ENCODE peak calls at places on chromosomes 13 and 19, in seven cellular contexts. One of them, this sample, is unnamed.

GRCh38 chr13:33931397-33931987 is 113.5 kb downstream of the RFC3 start:
- DNase-seq in psoas muscle: no peak
- DNase-seq in NCI-H2171 treated with DMSO at 0.1 percent for 48 hours: peak
- DNase-seq in head of caudate nucleus: no peak
- DNase-seq in foreskin fibroblast: peak
- DNase-seq in GF-D8: peak
- DNase-seq in stimulated activated CD4-positive, alpha-beta T cell treated with anti-CD3 and anti-CD28 coated beads, Interleukin-1b, Interleukin-23, amount 100 ng/mL, for 4 hours: no peak
- DNase-seq in this sample: no peak

GRCh38 chr19:47444388-47444821 is 25.1 kb upstream of the MEIS3 start:
- DNase-seq in psoas muscle: no peak
- DNase-seq in NCI-H2171 treated with DMSO at 0.1 percent for 48 hours: no peak
- DNase-seq in head of caudate nucleus: no peak
- DNase-seq in foreskin fibroblast: no peak
- DNase-seq in GF-D8: no peak
- DNase-seq in stimulated activated CD4-positive, alpha-beta T cell treated with anti-CD3 and anti-CD28 coated beads, Interleukin-1b, Interleukin-23, amount 100 ng/mL, for 4 hours: no peak
- DNase-seq in this sample: peak

GRCh38 chr13:114102521-114103288 is 29.7 kb downstream of the RASA3 start:
- DNase-seq in psoas muscle: peak
- DNase-seq in NCI-H2171 treated with DMSO at 0.1 percent for 48 hours: no peak
- DNase-seq in head of caudate nucleus: peak
- DNase-seq in foreskin fibroblast: no peak
- DNase-seq in GF-D8: no peak
- DNase-seq in stimulated activated CD4-positive, alpha-beta T cell treated with anti-CD3 and anti-CD28 coated beads, Interleukin-1b, Interleukin-23, amount 100 ng/mL, for 4 hours: no peak
- DNase-seq in this sample: no peak

GRCh38 chr19:57191141-57192063 is at the start of gene ZNF264:
- DNase-seq in psoas muscle: peak
- DNase-seq in NCI-H2171 treated with DMSO at 0.1 percent for 48 hours: peak
- DNase-seq in head of caudate nucleus: peak
- DNase-seq in foreskin fibroblast: peak
- DNase-seq in GF-D8: peak
- DNase-seq in stimulated activated CD4-positive, alpha-beta T cell treated with anti-CD3 and anti-CD28 coated beads, Interleukin-1b, Interleukin-23, amount 100 ng/mL, for 4 hours: peak
- DNase-seq in this sample: peak

GRCh38 chr19:10580979-10581631 is 6.0 kb downstream of the AP1M2 start:
- DNase-seq in psoas muscle: peak
- DNase-seq in NCI-H2171 treated with DMSO at 0.1 percent for 48 hours: peak
- DNase-seq in head of caudate nucleus: peak
- DNase-seq in foreskin fibroblast: peak
- DNase-seq in GF-D8: peak
- DNase-seq in stimulated activated CD4-positive, alpha-beta T cell treated with anti-CD3 and anti-CD28 coated beads, Interleukin-1b, Interleukin-23, amount 100 ng/mL, for 4 hours: peak
- DNase-seq in this sample: peak

GRCh38 chr19:5826531-5827341 is 12.8 kb downstream of the FUT6 start:
- DNase-seq in psoas muscle: no peak
- DNase-seq in NCI-H2171 treated with DMSO at 0.1 percent for 48 hours: peak
- DNase-seq in head of caudate nucleus: peak
- DNase-seq in foreskin fibroblast: peak
- DNase-seq in GF-D8: peak
- DNase-seq in stimulated activated CD4-positive, alpha-beta T cell treated with anti-CD3 and anti-CD28 coated beads, Interleukin-1b, Interleukin-23, amount 100 ng/mL, for 4 hours: no peak
- DNase-seq in this sample: no peak

GRCh38 chr19:11203194-11204075 is 6.1 kb upstream of the KANK2 start:
- DNase-seq in psoas muscle: peak
- DNase-seq in NCI-H2171 treated with DMSO at 0.1 percent for 48 hours: no peak
- DNase-seq in head of caudate nucleus: peak
- DNase-seq in foreskin fibroblast: peak
- DNase-seq in GF-D8: no peak
- DNase-seq in stimulated activated CD4-positive, alpha-beta T cell treated with anti-CD3 and anti-CD28 coated beads, Interleukin-1b, Interleukin-23, amount 100 ng/mL, for 4 hours: peak
- DNase-seq in this sample: no peak

GRCh38 chr19:23222998-23223652 is 27.1 kb downstream of the ZNF724 start:
- DNase-seq in psoas muscle: no peak
- DNase-seq in NCI-H2171 treated with DMSO at 0.1 percent for 48 hours: no peak
- DNase-seq in head of caudate nucleus: no peak
- DNase-seq in foreskin fibroblast: no peak
- DNase-seq in GF-D8: no peak
- DNase-seq in stimulated activated CD4-positive, alpha-beta T cell treated with anti-CD3 and anti-CD28 coated beads, Interleukin-1b, Interleukin-23, amount 100 ng/mL, for 4 hours: no peak
- DNase-seq in this sample: no peak

GRCh38 chr13:108322206-108322824 is 52.8 kb downstream of the TNFSF13B start:
- DNase-seq in psoas muscle: no peak
- DNase-seq in NCI-H2171 treated with DMSO at 0.1 percent for 48 hours: peak
- DNase-seq in head of caudate nucleus: no peak
- DNase-seq in foreskin fibroblast: peak
- DNase-seq in GF-D8: peak
- DNase-seq in stimulated activated CD4-positive, alpha-beta T cell treated with anti-CD3 and anti-CD28 coated beads, Interleukin-1b, Interleukin-23, amount 100 ng/mL, for 4 hours: no peak
- DNase-seq in this sample: no peak

GRCh38 chr13:35994131-35994966 is 136.8 kb downstream of the DCLK1 start:
- DNase-seq in psoas muscle: peak
- DNase-seq in NCI-H2171 treated with DMSO at 0.1 percent for 48 hours: no peak
- DNase-seq in head of caudate nucleus: no peak
- DNase-seq in foreskin fibroblast: peak
- DNase-seq in GF-D8: no peak
- DNase-seq in stimulated activated CD4-positive, alpha-beta T cell treated with anti-CD3 and anti-CD28 coated beads, Interleukin-1b, Interleukin-23, amount 100 ng/mL, for 4 hours: no peak
- DNase-seq in this sample: no peak

GRCh38 chr19:48999481-49000325 is 6.0 kb downstream of the RUVBL2 start:
- DNase-seq in psoas muscle: peak
- DNase-seq in NCI-H2171 treated with DMSO at 0.1 percent for 48 hours: no peak
- DNase-seq in head of caudate nucleus: peak
- DNase-seq in foreskin fibroblast: peak
- DNase-seq in GF-D8: no peak
- DNase-seq in stimulated activated CD4-positive, alpha-beta T cell treated with anti-CD3 and anti-CD28 coated beads, Interleukin-1b, Interleukin-23, amount 100 ng/mL, for 4 hours: peak
- DNase-seq in this sample: peak

GRCh38 chr13:37414667-37415066 is 183.9 kb downstream of the POSTN start:
- DNase-seq in psoas muscle: no peak
- DNase-seq in NCI-H2171 treated with DMSO at 0.1 percent for 48 hours: no peak
- DNase-seq in head of caudate nucleus: no peak
- DNase-seq in foreskin fibroblast: no peak
- DNase-seq in GF-D8: no peak
- DNase-seq in stimulated activated CD4-positive, alpha-beta T cell treated with anti-CD3 and anti-CD28 coated beads, Interleukin-1b, Interleukin-23, amount 100 ng/mL, for 4 hours: no peak
- DNase-seq in this sample: no peak

GRCh38 chr13:20711301-20712044 is 8.0 kb downstream of the IL17D start:
- DNase-seq in psoas muscle: no peak
- DNase-seq in NCI-H2171 treated with DMSO at 0.1 percent for 48 hours: no peak
- DNase-seq in head of caudate nucleus: no peak
- DNase-seq in foreskin fibroblast: no peak
- DNase-seq in GF-D8: no peak
- DNase-seq in stimulated activated CD4-positive, alpha-beta T cell treated with anti-CD3 and anti-CD28 coated beads, Interleukin-1b, Interleukin-23, amount 100 ng/mL, for 4 hours: no peak
- DNase-seq in this sample: no peak

GRCh38 chr19:18733196-18733647 is 49.7 kb downstream of the CRTC1 start:
- DNase-seq in psoas muscle: peak
- DNase-seq in NCI-H2171 treated with DMSO at 0.1 percent for 48 hours: peak
- DNase-seq in head of caudate nucleus: no peak
- DNase-seq in foreskin fibroblast: peak
- DNase-seq in GF-D8: no peak
- DNase-seq in stimulated activated CD4-positive, alpha-beta T cell treated with anti-CD3 and anti-CD28 coated beads, Interleukin-1b, Interleukin-23, amount 100 ng/mL, for 4 hours: no peak
- DNase-seq in this sample: no peak

GRCh38 chr19:56736571-56736970 is 65.0 kb upstream of the ZNF835 start:
- DNase-seq in psoas muscle: no peak
- DNase-seq in NCI-H2171 treated with DMSO at 0.1 percent for 48 hours: no peak
- DNase-seq in head of caudate nucleus: no peak
- DNase-seq in foreskin fibroblast: no peak
- DNase-seq in GF-D8: no peak
- DNase-seq in stimulated activated CD4-positive, alpha-beta T cell treated with anti-CD3 and anti-CD28 coated beads, Interleukin-1b, Interleukin-23, amount 100 ng/mL, for 4 hours: no peak
- DNase-seq in this sample: no peak

GRCh38 chr13:95106562-95106961 is 194.7 kb downstream of the ABCC4 start:
- DNase-seq in psoas muscle: no peak
- DNase-seq in NCI-H2171 treated with DMSO at 0.1 percent for 48 hours: no peak
- DNase-seq in head of caudate nucleus: no peak
- DNase-seq in foreskin fibroblast: no peak
- DNase-seq in GF-D8: no peak
- DNase-seq in stimulated activated CD4-positive, alpha-beta T cell treated with anti-CD3 and anti-CD28 coated beads, Interleukin-1b, Interleukin-23, amount 100 ng/mL, for 4 hours: no peak
- DNase-seq in this sample: no peak

GRCh38 chr19:13260883-13261653 is 110.9 kb downstream of the IER2 start:
- DNase-seq in psoas muscle: no peak
- DNase-seq in NCI-H2171 treated with DMSO at 0.1 percent for 48 hours: no peak
- DNase-seq in head of caudate nucleus: no peak
- DNase-seq in foreskin fibroblast: peak
- DNase-seq in GF-D8: no peak
- DNase-seq in stimulated activated CD4-positive, alpha-beta T cell treated with anti-CD3 and anti-CD28 coated beads, Interleukin-1b, Interleukin-23, amount 100 ng/mL, for 4 hours: no peak
- DNase-seq in this sample: no peak

GRCh38 chr19:15323496-15324235 is 8.7 kb downstream of the BRD4 start:
- DNase-seq in psoas muscle: peak
- DNase-seq in NCI-H2171 treated with DMSO at 0.1 percent for 48 hours: no peak
- DNase-seq in head of caudate nucleus: no peak
- DNase-seq in foreskin fibroblast: peak
- DNase-seq in GF-D8: no peak
- DNase-seq in stimulated activated CD4-positive, alpha-beta T cell treated with anti-CD3 and anti-CD28 coated beads, Interleukin-1b, Interleukin-23, amount 100 ng/mL, for 4 hours: no peak
- DNase-seq in this sample: no peak

GRCh38 chr19:12828494-12828893 is 5.9 kb downstream of the RTBDN start:
- DNase-seq in psoas muscle: no peak
- DNase-seq in NCI-H2171 treated with DMSO at 0.1 percent for 48 hours: peak
- DNase-seq in head of caudate nucleus: no peak
- DNase-seq in foreskin fibroblast: no peak
- DNase-seq in GF-D8: no peak
- DNase-seq in stimulated activated CD4-positive, alpha-beta T cell treated with anti-CD3 and anti-CD28 coated beads, Interleukin-1b, Interleukin-23, amount 100 ng/mL, for 4 hours: no peak
- DNase-seq in this sample: no peak

GRCh38 chr13:112824429-112824828 is 134.6 kb downstream of the ATP11A start:
- DNase-seq in psoas muscle: no peak
- DNase-seq in NCI-H2171 treated with DMSO at 0.1 percent for 48 hours: no peak
- DNase-seq in head of caudate nucleus: no peak
- DNase-seq in foreskin fibroblast: no peak
- DNase-seq in GF-D8: no peak
- DNase-seq in stimulated activated CD4-positive, alpha-beta T cell treated with anti-CD3 and anti-CD28 coated beads, Interleukin-1b, Interleukin-23, amount 100 ng/mL, for 4 hours: no peak
- DNase-seq in this sample: no peak

This sample was measured in central memory CD8-positive, alpha-beta T cell.